ENCODE peak calls at places on chromosomes 7 and 10, in six cellular contexts. One of them, this sample, is unnamed.

GRCh38 chr7:106167439-106168136 is 55.5 kb upstream of the SYPL1 start:
- DNase-seq in GM12878: no peak
- DNase-seq in GM23338: no peak
- DNase-seq in dorsolateral prefrontal cortex: no peak
- DNase-seq in fibroblast of mammary gland: peak
- DNase-seq in epithelial cell of esophagus: no peak
- DNase-seq in this sample: peak

GRCh38 chr10:70589762-70590662 is 12.5 kb downstream of the PRF1 start:
- DNase-seq in dorsolateral prefrontal cortex: no peak
- DNase-seq in GM12878: no peak
- DNase-seq in epithelial cell of esophagus: no peak
- DNase-seq in GM23338: no peak
- DNase-seq in fibroblast of mammary gland: peak
- DNase-seq in this sample: peak

GRCh38 chr7:114652041-114652440 is 237.4 kb downstream of the FOXP2 start:
- DNase-seq in GM12878: no peak
- DNase-seq in dorsolateral prefrontal cortex: no peak
- DNase-seq in GM23338: no peak
- DNase-seq in epithelial cell of esophagus: peak
- DNase-seq in fibroblast of mammary gland: no peak
- DNase-seq in this sample: no peak

GRCh38 chr7:1857487-1858425 is 187.7 kb downstream of the ELFN1 start:
- DNase-seq in fibroblast of mammary gland: no peak
- DNase-seq in epithelial cell of esophagus: no peak
- DNase-seq in GM12878: no peak
- DNase-seq in dorsolateral prefrontal cortex: no peak
- DNase-seq in GM23338: no peak
- DNase-seq in this sample: no peak

GRCh38 chr7:51045319-51046102 is 262.8 kb upstream of the GRB10 start:
- DNase-seq in epithelial cell of esophagus: peak
- DNase-seq in GM12878: no peak
- DNase-seq in fibroblast of mammary gland: peak
- DNase-seq in dorsolateral prefrontal cortex: no peak
- DNase-seq in GM23338: no peak
- DNase-seq in this sample: peak

GRCh38 chr10:89651916-89652573 is 7.0 kb upstream of the PANK1 start:
- DNase-seq in epithelial cell of esophagus: no peak
- DNase-seq in fibroblast of mammary gland: no peak
- DNase-seq in GM23338: no peak
- DNase-seq in GM12878: no peak
- DNase-seq in dorsolateral prefrontal cortex: no peak
- DNase-seq in this sample: no peak

GRCh38 chr7:30923774-30924413 is 12.2 kb downstream of the AQP1 start:
- DNase-seq in fibroblast of mammary gland: no peak
- DNase-seq in dorsolateral prefrontal cortex: peak
- DNase-seq in epithelial cell of esophagus: no peak
- DNase-seq in GM23338: no peak
- DNase-seq in GM12878: no peak
- DNase-seq in this sample: no peak

GRCh38 chr7:30594055-30594539 is 581 bp upstream of the GARS1 start:
- DNase-seq in GM23338: peak
- DNase-seq in epithelial cell of esophagus: peak
- DNase-seq in dorsolateral prefrontal cortex: peak
- DNase-seq in GM12878: peak
- DNase-seq in fibroblast of mammary gland: peak
- DNase-seq in this sample: no peak

GRCh38 chr7:101784275-101785127 is 32.9 kb upstream of the CUX1 start:
- DNase-seq in GM23338: no peak
- DNase-seq in dorsolateral prefrontal cortex: peak
- DNase-seq in epithelial cell of esophagus: no peak
- DNase-seq in fibroblast of mammary gland: peak
- DNase-seq in GM12878: no peak
- DNase-seq in this sample: no peak

GRCh38 chr7:41481353-41481752 is 221.5 kb downstream of the INHBA start:
- DNase-seq in dorsolateral prefrontal cortex: no peak
- DNase-seq in epithelial cell of esophagus: no peak
- DNase-seq in fibroblast of mammary gland: peak
- DNase-seq in GM23338: no peak
- DNase-seq in GM12878: no peak
- DNase-seq in this sample: no peak

GRCh38 chr7:139768249-139768824 is 9.5 kb downstream of the HIPK2 start:
- DNase-seq in GM12878: no peak
- DNase-seq in epithelial cell of esophagus: no peak
- DNase-seq in fibroblast of mammary gland: no peak
- DNase-seq in dorsolateral prefrontal cortex: no peak
- DNase-seq in GM23338: no peak
- DNase-seq in this sample: no peak

GRCh38 chr10:36489181-36489927 is 636.0 kb upstream of the ANKRD30A start:
- DNase-seq in fibroblast of mammary gland: peak
- DNase-seq in epithelial cell of esophagus: no peak
- DNase-seq in GM12878: no peak
- DNase-seq in dorsolateral prefrontal cortex: no peak
- DNase-seq in GM23338: no peak
- DNase-seq in this sample: peak

GRCh38 chr10:103463456-103463855 is 4.8 kb upstream of the CALHM1 start:
- DNase-seq in epithelial cell of esophagus: no peak
- DNase-seq in GM23338: no peak
- DNase-seq in dorsolateral prefrontal cortex: no peak
- DNase-seq in GM12878: no peak
- DNase-seq in fibroblast of mammary gland: peak
- DNase-seq in this sample: no peak

GRCh38 chr7:121985476-121985875 is 112.5 kb downstream of the PTPRZ1 start:
- DNase-seq in fibroblast of mammary gland: no peak
- DNase-seq in GM23338: peak
- DNase-seq in dorsolateral prefrontal cortex: no peak
- DNase-seq in epithelial cell of esophagus: no peak
- DNase-seq in GM12878: no peak
- DNase-seq in this sample: no peak

GRCh38 chr10:119209050-119209735 is 1.8 kb downstream of the GRK5 start:
- DNase-seq in GM23338: peak
- DNase-seq in fibroblast of mammary gland: peak
- DNase-seq in dorsolateral prefrontal cortex: peak
- DNase-seq in GM12878: no peak
- DNase-seq in epithelial cell of esophagus: peak
- DNase-seq in this sample: peak

GRCh38 chr10:131111007-131111406 is 200.5 kb downstream of the TCERG1L start:
- DNase-seq in GM23338: no peak
- DNase-seq in dorsolateral prefrontal cortex: no peak
- DNase-seq in GM12878: no peak
- DNase-seq in epithelial cell of esophagus: no peak
- DNase-seq in fibroblast of mammary gland: no peak
- DNase-seq in this sample: no peak

GRCh38 chr7:155921804-155922506 is 109.7 kb upstream of the SHH start:
- DNase-seq in dorsolateral prefrontal cortex: no peak
- DNase-seq in GM12878: no peak
- DNase-seq in GM23338: peak
- DNase-seq in fibroblast of mammary gland: no peak
- DNase-seq in epithelial cell of esophagus: peak
- DNase-seq in this sample: no peak

GRCh38 chr10:35584946-35585345 is 20.2 kb upstream of the GJD4 start:
- DNase-seq in dorsolateral prefrontal cortex: no peak
- DNase-seq in fibroblast of mammary gland: no peak
- DNase-seq in GM23338: no peak
- DNase-seq in GM12878: no peak
- DNase-seq in epithelial cell of esophagus: no peak
- DNase-seq in this sample: no peak

GRCh38 chr10:109933984-109934565 is 10.8 kb upstream of the XPNPEP1 start:
- DNase-seq in GM12878: no peak
- DNase-seq in dorsolateral prefrontal cortex: no peak
- DNase-seq in fibroblast of mammary gland: peak
- DNase-seq in epithelial cell of esophagus: no peak
- DNase-seq in GM23338: peak
- DNase-seq in this sample: peak

GRCh38 chr7:158527902-158528502 is 59.6 kb downstream of the PTPRN2 start:
- DNase-seq in fibroblast of mammary gland: no peak
- DNase-seq in GM12878: no peak
- DNase-seq in dorsolateral prefrontal cortex: no peak
- DNase-seq in GM23338: no peak
- DNase-seq in epithelial cell of esophagus: no peak
- DNase-seq in this sample: no peak

GRCh38 chr7:6320791-6321190 is 48.4 kb upstream of the CYTH3 start:
- DNase-seq in dorsolateral prefrontal cortex: no peak
- DNase-seq in GM12878: no peak
- DNase-seq in GM23338: no peak
- DNase-seq in epithelial cell of esophagus: no peak
- DNase-seq in fibroblast of mammary gland: no peak
- DNase-seq in this sample: no peak

GRCh38 chr7:38453826-38454225 is 177.3 kb downstream of the AMPH start:
- DNase-seq in GM12878: no peak
- DNase-seq in epithelial cell of esophagus: no peak
- DNase-seq in dorsolateral prefrontal cortex: no peak
- DNase-seq in GM23338: no peak
- DNase-seq in fibroblast of mammary gland: no peak
- DNase-seq in this sample: no peak

GRCh38 chr10:35928017-35928619 is 286.0 kb upstream of the FZD8 start:
- DNase-seq in fibroblast of mammary gland: no peak
- DNase-seq in GM12878: no peak
- DNase-seq in epithelial cell of esophagus: peak
- DNase-seq in dorsolateral prefrontal cortex: no peak
- DNase-seq in GM23338: no peak
- DNase-seq in this sample: no peak

GRCh38 chr7:100221767-100222444 is 2.2 kb downstream of the PVRIG start:
- DNase-seq in GM12878: no peak
- DNase-seq in fibroblast of mammary gland: no peak
- DNase-seq in dorsolateral prefrontal cortex: no peak
- DNase-seq in epithelial cell of esophagus: no peak
- DNase-seq in GM23338: no peak
- DNase-seq in this sample: no peak

GRCh38 chr10:9209105-9209798 is 1154.8 kb downstream of the GATA3 start:
- DNase-seq in GM12878: peak
- DNase-seq in fibroblast of mammary gland: peak
- DNase-seq in dorsolateral prefrontal cortex: peak
- DNase-seq in GM23338: peak
- DNase-seq in epithelial cell of esophagus: peak
- DNase-seq in this sample: peak

GRCh38 chr10:72079356-72079755 is 9.0 kb downstream of the SPOCK2 start:
- DNase-seq in fibroblast of mammary gland: no peak
- DNase-seq in dorsolateral prefrontal cortex: peak
- DNase-seq in GM12878: no peak
- DNase-seq in GM23338: no peak
- DNase-seq in epithelial cell of esophagus: no peak
- DNase-seq in this sample: no peak

GRCh38 chr7:100632951-100633717 is 8.2 kb downstream of the TFR2 start:
- DNase-seq in epithelial cell of esophagus: peak
- DNase-seq in fibroblast of mammary gland: peak
- DNase-seq in dorsolateral prefrontal cortex: no peak
- DNase-seq in GM12878: no peak
- DNase-seq in GM23338: peak
- DNase-seq in this sample: peak

GRCh38 chr10:129343141-129343540 is 123.9 kb upstream of the MGMT start:
- DNase-seq in GM23338: no peak
- DNase-seq in epithelial cell of esophagus: no peak
- DNase-seq in fibroblast of mammary gland: no peak
- DNase-seq in GM12878: no peak
- DNase-seq in dorsolateral prefrontal cortex: no peak
- DNase-seq in this sample: no peak

GRCh38 chr7:132485600-132486594 is 90.4 kb downstream of the PLXNA4 start:
- DNase-seq in fibroblast of mammary gland: no peak
- DNase-seq in dorsolateral prefrontal cortex: no peak
- DNase-seq in epithelial cell of esophagus: no peak
- DNase-seq in GM23338: peak
- DNase-seq in GM12878: no peak
- DNase-seq in this sample: no peak

GRCh38 chr10:96371356-96371755 is 12.6 kb upstream of the OPALIN start:
- DNase-seq in GM23338: no peak
- DNase-seq in GM12878: no peak
- DNase-seq in epithelial cell of esophagus: no peak
- DNase-seq in fibroblast of mammary gland: no peak
- DNase-seq in dorsolateral prefrontal cortex: no peak
- DNase-seq in this sample: no peak

GRCh38 chr10:101835406-101835805 is 8.2 kb downstream of the KCNIP2 start:
- DNase-seq in GM12878: no peak
- DNase-seq in GM23338: no peak
- DNase-seq in dorsolateral prefrontal cortex: no peak
- DNase-seq in epithelial cell of esophagus: no peak
- DNase-seq in fibroblast of mammary gland: no peak
- DNase-seq in this sample: no peak

GRCh38 chr10:96610817-96611216 is 24.0 kb upstream of the TM9SF3 start:
- DNase-seq in dorsolateral prefrontal cortex: no peak
- DNase-seq in GM12878: no peak
- DNase-seq in fibroblast of mammary gland: no peak
- DNase-seq in GM23338: no peak
- DNase-seq in epithelial cell of esophagus: no peak
- DNase-seq in this sample: no peak

GRCh38 chr7:44629825-44630580 is 23.6 kb downstream of the OGDH start:
- DNase-seq in fibroblast of mammary gland: no peak
- DNase-seq in dorsolateral prefrontal cortex: no peak
- DNase-seq in GM23338: no peak
- DNase-seq in epithelial cell of esophagus: no peak
- DNase-seq in GM12878: no peak
- DNase-seq in this sample: no peak

GRCh38 chr10:13099144-13099665 is 758 bp upstream of the OPTN start:
- DNase-seq in dorsolateral prefrontal cortex: peak
- DNase-seq in GM12878: no peak
- DNase-seq in GM23338: peak
- DNase-seq in epithelial cell of esophagus: peak
- DNase-seq in fibroblast of mammary gland: peak
- DNase-seq in this sample: no peak

GRCh38 chr7:30252885-30253795 is 31.3 kb upstream of the ZNRF2 start:
- DNase-seq in fibroblast of mammary gland: no peak
- DNase-seq in GM23338: no peak
- DNase-seq in GM12878: no peak
- DNase-seq in dorsolateral prefrontal cortex: no peak
- DNase-seq in epithelial cell of esophagus: peak
- DNase-seq in this sample: peak

GRCh38 chr10:117449636-117450035 is 74.4 kb upstream of the PDZD8 start:
- DNase-seq in GM23338: peak
- DNase-seq in GM12878: no peak
- DNase-seq in fibroblast of mammary gland: no peak
- DNase-seq in epithelial cell of esophagus: no peak
- DNase-seq in dorsolateral prefrontal cortex: no peak
- DNase-seq in this sample: no peak
- TF ChIP-seq CTCF in GM23338: peak
- TF ChIP-seq CTCF in GM12878: no peak
- TF ChIP-seq CTCF in fibroblast of mammary gland: peak
- TF ChIP-seq CTCF in epithelial cell of esophagus: peak
- TF ChIP-seq CTCF in dorsolateral prefrontal cortex: no peak
- TF ChIP-seq CTCF in this sample: peak

GRCh38 chr7:24587853-24588252 is 14.6 kb downstream of the PALS2 start:
- DNase-seq in GM12878: no peak
- DNase-seq in epithelial cell of esophagus: peak
- DNase-seq in GM23338: peak
- DNase-seq in fibroblast of mammary gland: no peak
- DNase-seq in dorsolateral prefrontal cortex: no peak
- DNase-seq in this sample: no peak
- TF ChIP-seq CTCF in GM12878: peak
- TF ChIP-seq CTCF in epithelial cell of esophagus: peak
- TF ChIP-seq CTCF in GM23338: peak
- TF ChIP-seq CTCF in fibroblast of mammary gland: peak
- TF ChIP-seq CTCF in dorsolateral prefrontal cortex: no peak
- TF ChIP-seq CTCF in this sample: peak

GRCh38 chr10:113939212-113939860 is 84.9 kb downstream of the NHLRC2 start:
- DNase-seq in fibroblast of mammary gland: no peak
- DNase-seq in epithelial cell of esophagus: no peak
- DNase-seq in GM12878: no peak
- DNase-seq in GM23338: no peak
- DNase-seq in dorsolateral prefrontal cortex: no peak
- DNase-seq in this sample: no peak
- TF ChIP-seq CTCF in fibroblast of mammary gland: no peak
- TF ChIP-seq CTCF in epithelial cell of esophagus: no peak
- TF ChIP-seq CTCF in GM12878: no peak
- TF ChIP-seq CTCF in GM23338: no peak
- TF ChIP-seq CTCF in dorsolateral prefrontal cortex: no peak
- TF ChIP-seq CTCF in this sample: no peak

GRCh38 chr10:63465293-63466167 is at the start of gene JMJD1C:
- DNase-seq in GM23338: peak
- DNase-seq in dorsolateral prefrontal cortex: peak
- DNase-seq in GM12878: no peak
- DNase-seq in fibroblast of mammary gland: peak
- DNase-seq in epithelial cell of esophagus: peak
- DNase-seq in this sample: peak
- TF ChIP-seq CTCF in GM23338: no peak
- TF ChIP-seq CTCF in dorsolateral prefrontal cortex: peak
- TF ChIP-seq CTCF in GM12878: no peak
- TF ChIP-seq CTCF in fibroblast of mammary gland: no peak
- TF ChIP-seq CTCF in epithelial cell of esophagus: no peak
- TF ChIP-seq CTCF in this sample: no peak